ENCODE peak calls at places on chromosome 1, in six cellular contexts. Z, U, R, I, T and S are unnamed samples.

GRCh38 chr1:228968841-228969606 is 233.7 kb downstream of the RHOU start:
- DNase-seq in T (no peak), R (no peak), U (no peak), I (no peak), Z (no peak), S (no peak)

GRCh38 chr1:164518692-164519332 is 40.2 kb upstream of the PBX1 start:
- DNase-seq in I (no peak), R (no peak), U (no peak), Z (no peak), T (no peak), S (no peak)

GRCh38 chr1:41286486-41286885 is 44.4 kb upstream of the SCMH1 start:
- DNase-seq in I (no peak), Z (no peak), R (no peak), U (no peak), T (no peak), S (no peak)

GRCh38 chr1:97119260-97119659 is 397.7 kb downstream of the PTBP2 start:
- DNase-seq in Z (no peak), U (no peak), I (no peak), R (no peak), T (no peak), S (no peak)

GRCh38 chr1:218658294-218658693 is 313.2 kb downstream of the TGFB2 start:
- DNase-seq in U (no peak), I (no peak), Z (no peak), R (no peak), T (no peak), S (peak; percentile 55)

GRCh38 chr1:7587108-7587507 is 184.0 kb upstream of the VAMP3 start:
- DNase-seq in Z (no peak), I (no peak), U (no peak), T (no peak), R (no peak), S (no peak)

GRCh38 chr1:116878804-116879477 is 30.8 kb upstream of the PTGFRN start:
- DNase-seq in R (peak; percentile 43), U (peak; percentile 32), Z (peak; percentile 92), I (no peak), T (no peak), S (peak; percentile 61)

GRCh38 chr1:30693366-30693765 is 30.0 kb downstream of the MATN1 start:
- DNase-seq in T (no peak), R (no peak), U (no peak), Z (no peak), I (no peak), S (no peak)

GRCh38 chr1:44798481-44799365 is 1.5 kb upstream of the PLK3 start:
- DNase-seq in T (no peak), U (no peak), I (no peak), R (no peak), Z (no peak), S (no peak)

GRCh38 chr1:180027949-180028445 is 73.4 kb downstream of the CEP350 start:
- DNase-seq in I (no peak), T (peak; percentile 20), U (peak; percentile 63), R (peak; percentile 37), Z (no peak), S (peak; percentile 12)

GRCh38 chr1:112992780-112993179 is 36.8 kb upstream of the SLC16A1 start:
- DNase-seq in R (no peak), U (no peak), T (no peak), I (no peak), Z (no peak), S (no peak)